ENCODE peak calls at places on chromosome 11, in four cellular contexts. N, X, O and B are unnamed samples.

GRCh38 chr11:82547163-82547560 is 186.5 kb downstream of the FAM181B start:
- DNase-seq in O (no peak), X (no peak), N (no peak), B (no peak)

GRCh38 chr11:132972565-132972964 is 559.7 kb downstream of the OPCML start:
- DNase-seq in X (no peak), O (no peak), N (no peak), B (no peak)

GRCh38 chr11:65355013-65355775 is 643 bp downstream of the TIGD3 start:
- DNase-seq in O (peak), N (no peak), X (no peak), B (no peak)

GRCh38 chr11:35579557-35580396 is 38.5 kb upstream of the FJX1 start:
- DNase-seq in N (peak), X (no peak), O (peak), B (peak)

GRCh38 chr11:96189351-96189750 is 153.6 kb downstream of the MAML2 start:
- DNase-seq in X (no peak), N (no peak), O (no peak), B (no peak)

GRCh38 chr11:17475666-17476316 is 854 bp downstream of the ABCC8 start:
- DNase-seq in O (no peak), N (no peak), X (no peak), B (no peak)

GRCh38 chr11:116984186-116984585 is 114.0 kb downstream of the SIK3 start:
- DNase-seq in O (no peak), X (no peak), N (peak), B (no peak)

GRCh38 chr11:120023120-120023519 is 114.8 kb downstream of the TRIM29 start:
- DNase-seq in O (no peak), X (no peak), N (no peak), B (no peak)

GRCh38 chr11:11706022-11706421 is 84.2 kb upstream of the GALNT18 start:
- DNase-seq in N (no peak), X (no peak), O (no peak), B (no peak)

GRCh38 chr11:132910016-132910760 is 622.1 kb downstream of the OPCML start:
- DNase-seq in X (no peak), O (no peak), N (no peak), B (no peak)

GRCh38 chr11:92892769-92893168 is 76.7 kb upstream of the MTNR1B start:
- DNase-seq in N (no peak), X (no peak), O (no peak), B (no peak)

GRCh38 chr11:101129203-101129943 is at the start of gene PGR:
- DNase-seq in X (no peak), N (no peak), O (peak), B (no peak)

GRCh38 chr11:111814106-111814505 is 47.9 kb upstream of the PPP2R1B start:
- DNase-seq in O (no peak), X (no peak), N (no peak), B (no peak)

GRCh38 chr11:38123673-38124072 is 1525.6 kb upstream of the RAG2 start:
- DNase-seq in N (no peak), O (no peak), X (no peak), B (no peak)

GRCh38 chr11:27553186-27553585 is 46.6 kb upstream of the LIN7C start:
- DNase-seq in O (no peak), X (no peak), N (no peak), B (no peak)

GRCh38 chr11:27557223-27557622 is 50.7 kb upstream of the LIN7C start:
- DNase-seq in X (no peak), O (no peak), N (peak), B (no peak)

GRCh38 chr11:27552356-27552755 is 45.8 kb upstream of the LIN7C start:
- DNase-seq in N (no peak), X (no peak), O (no peak), B (no peak)

GRCh38 chr11:27558401-27558800 is 51.8 kb upstream of the LIN7C start:
- DNase-seq in N (peak), X (no peak), O (no peak), B (no peak)

DNA sequence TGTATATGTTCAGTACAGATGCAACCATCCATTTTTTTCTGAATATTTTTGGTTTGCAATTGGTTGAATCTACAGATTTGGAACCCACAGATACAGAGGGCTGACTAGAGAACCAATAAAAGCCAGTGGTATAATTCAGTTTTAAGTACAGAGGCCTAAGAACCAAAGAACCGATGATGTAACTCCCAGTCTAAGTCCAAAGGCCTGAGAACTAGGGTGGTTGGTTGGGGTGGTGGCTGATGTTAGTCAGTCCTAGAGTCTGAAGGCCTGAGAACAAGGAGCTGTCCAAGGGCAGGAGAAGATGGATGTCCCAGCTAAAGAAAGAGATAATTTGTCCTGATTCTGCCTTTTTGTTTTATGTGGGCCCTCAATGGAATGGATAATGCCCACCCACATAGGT is 48.7 kb upstream of the LIN7C start:
- DNase-seq in O (no peak), X (no peak), N (no peak), B (no peak)
- TF ChIP-seq ELK1 in O (no peak), X (no peak), N (no peak), B (no peak)

DNA sequence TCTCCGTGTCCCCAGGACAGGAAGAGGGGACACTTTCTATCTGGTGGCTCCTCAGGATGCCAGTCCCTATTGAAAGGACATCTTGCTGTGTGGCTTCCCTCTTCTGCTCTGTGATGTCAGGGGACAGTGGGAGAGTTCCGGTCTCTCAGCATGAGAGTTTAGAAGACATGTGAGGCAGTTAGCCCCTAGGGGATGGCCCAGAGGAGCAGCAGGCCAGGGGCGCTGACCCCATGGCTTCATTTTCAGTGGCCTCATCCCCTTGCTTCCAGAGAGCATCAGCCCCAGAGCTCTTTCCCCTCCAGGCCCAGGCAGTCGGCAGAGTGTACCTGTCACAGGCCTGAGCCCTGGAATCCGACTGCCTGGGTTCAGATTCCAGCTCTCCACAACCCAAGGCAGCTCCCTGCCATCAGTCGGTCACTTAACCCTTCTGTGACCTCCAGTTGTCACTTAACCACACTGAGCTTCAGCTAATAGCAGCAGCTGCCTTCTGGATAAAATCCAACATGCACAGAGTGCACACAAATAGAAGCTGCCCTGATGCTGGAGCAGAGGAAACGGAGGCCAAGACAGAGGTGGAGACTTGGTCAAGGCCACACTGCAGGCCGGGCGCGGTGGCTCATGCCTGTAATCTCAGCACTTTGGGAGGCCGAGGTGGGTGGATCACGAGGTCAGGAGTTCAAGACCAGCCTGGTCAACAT is 14.1 kb upstream of the LRRC10B start:
- DNase-seq in X (no peak), N (no peak), O (no peak), B (no peak)
- H3K27ac ChIP-seq in X (no peak), N (no peak), O (no peak), B (no peak)

DNA sequence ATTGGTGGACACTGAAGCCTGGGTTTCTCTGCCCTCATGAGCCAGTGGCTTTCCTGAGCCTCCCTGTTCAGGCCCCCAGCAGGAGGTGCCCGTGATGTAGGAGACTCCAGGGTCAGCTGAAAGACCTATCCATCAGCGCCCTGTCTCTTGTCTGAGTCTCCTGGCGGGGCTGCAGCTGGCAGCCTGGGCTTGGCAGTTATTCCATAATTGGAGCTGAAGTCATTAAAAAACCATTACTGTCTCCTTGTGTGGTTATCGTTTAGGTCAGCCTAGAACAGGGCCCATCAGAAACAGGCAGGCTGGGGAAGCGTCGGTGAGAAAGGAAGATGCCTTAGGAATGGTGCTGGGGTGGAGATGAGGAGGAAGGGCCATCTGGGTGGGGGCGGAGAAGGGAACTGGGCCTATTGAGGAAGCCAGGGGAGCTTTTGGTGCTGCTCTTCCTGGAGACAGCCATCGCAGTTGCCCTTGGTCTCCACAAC is 5.0 kb downstream of the TUB start:
- DNase-seq in X (no peak), O (no peak), N (peak), B (no peak)
- TF ChIP-seq ELK1 in X (no peak), O (no peak), N (no peak), B (no peak)

DNA sequence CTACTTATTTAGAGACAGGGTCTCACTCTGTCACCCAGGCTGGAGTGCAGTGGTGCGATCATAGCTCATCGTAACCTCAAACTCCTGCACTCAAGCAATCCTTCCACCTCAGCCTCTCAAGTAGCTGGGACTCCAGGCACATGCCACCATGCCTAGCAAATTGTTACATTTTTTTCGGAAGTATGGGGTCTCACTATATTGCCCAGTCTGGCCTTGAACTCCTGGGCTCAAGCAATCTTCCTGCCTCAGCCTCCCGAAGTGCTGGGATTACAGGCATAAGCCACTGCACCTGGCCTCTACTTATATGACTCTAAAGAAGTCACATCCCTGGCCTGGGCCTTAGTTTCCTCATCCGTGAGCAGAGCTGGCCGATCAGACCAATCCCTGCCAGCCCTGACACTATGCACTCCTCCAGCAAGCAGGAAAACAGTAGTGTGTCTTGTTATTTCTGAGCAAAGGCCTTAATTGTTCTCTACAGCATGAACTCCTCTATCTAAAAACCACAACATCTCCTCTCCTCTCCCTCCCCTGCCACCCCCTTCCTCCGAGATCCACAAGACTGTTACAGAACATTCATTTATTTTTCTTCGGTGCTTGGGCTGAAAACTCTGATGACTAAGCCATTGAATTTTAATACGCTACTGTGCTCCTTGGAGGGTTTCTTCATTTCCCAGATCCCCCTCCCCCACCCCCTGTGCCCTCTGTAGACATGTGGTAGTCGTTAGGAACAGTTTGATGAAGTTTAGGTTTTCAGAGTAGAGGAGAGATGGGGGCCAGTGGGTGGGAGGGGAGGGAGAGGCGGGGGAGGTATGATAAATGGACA is 91.5 kb downstream of the ABTB2 start:
- DNase-seq in X (no peak), O (no peak), N (peak), B (no peak)
- H3K27ac ChIP-seq in X (no peak), O (no peak), N (peak), B (peak)

GRCh38 chr11:126838779-126839178 is 161.8 kb downstream of the KIRREL3 start:
- DNase-seq in N (no peak), X (no peak), O (no peak), B (no peak)

GRCh38 chr11:126837581-126837980 is 163.0 kb downstream of the KIRREL3 start:
- DNase-seq in X (no peak), O (no peak), N (no peak), B (no peak)

GRCh38 chr11:126840201-126840886 is 160.2 kb downstream of the KIRREL3 start:
- DNase-seq in X (no peak), O (no peak), N (peak), B (no peak)

GRCh38 chr11:126840975-126841374 is 159.6 kb downstream of the KIRREL3 start:
- DNase-seq in X (no peak), N (no peak), O (no peak), B (no peak)

DNA sequence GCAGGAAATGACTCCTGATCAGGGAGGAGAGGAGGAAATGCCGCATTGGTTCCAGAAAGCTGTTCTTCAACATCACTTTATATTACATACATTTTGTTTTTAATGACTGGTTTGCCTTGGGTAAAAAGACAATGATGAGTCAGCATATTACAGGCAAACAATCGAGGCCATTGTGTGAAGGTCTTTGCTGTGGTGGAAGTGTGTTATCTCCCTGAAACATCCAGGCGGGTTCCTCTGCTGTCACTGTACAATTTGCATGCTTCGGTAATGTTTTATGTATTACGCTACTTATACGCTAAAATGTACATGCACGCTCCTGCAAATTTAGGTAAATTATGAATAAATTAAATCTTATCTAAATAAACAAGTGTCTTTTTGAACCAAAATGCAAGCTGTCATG is 161.1 kb downstream of the KIRREL3 start:
- DNase-seq in X (no peak), O (peak), N (no peak), B (no peak)
- TF ChIP-seq ELK1 in X (no peak), O (no peak), N (no peak), B (no peak)

DNA sequence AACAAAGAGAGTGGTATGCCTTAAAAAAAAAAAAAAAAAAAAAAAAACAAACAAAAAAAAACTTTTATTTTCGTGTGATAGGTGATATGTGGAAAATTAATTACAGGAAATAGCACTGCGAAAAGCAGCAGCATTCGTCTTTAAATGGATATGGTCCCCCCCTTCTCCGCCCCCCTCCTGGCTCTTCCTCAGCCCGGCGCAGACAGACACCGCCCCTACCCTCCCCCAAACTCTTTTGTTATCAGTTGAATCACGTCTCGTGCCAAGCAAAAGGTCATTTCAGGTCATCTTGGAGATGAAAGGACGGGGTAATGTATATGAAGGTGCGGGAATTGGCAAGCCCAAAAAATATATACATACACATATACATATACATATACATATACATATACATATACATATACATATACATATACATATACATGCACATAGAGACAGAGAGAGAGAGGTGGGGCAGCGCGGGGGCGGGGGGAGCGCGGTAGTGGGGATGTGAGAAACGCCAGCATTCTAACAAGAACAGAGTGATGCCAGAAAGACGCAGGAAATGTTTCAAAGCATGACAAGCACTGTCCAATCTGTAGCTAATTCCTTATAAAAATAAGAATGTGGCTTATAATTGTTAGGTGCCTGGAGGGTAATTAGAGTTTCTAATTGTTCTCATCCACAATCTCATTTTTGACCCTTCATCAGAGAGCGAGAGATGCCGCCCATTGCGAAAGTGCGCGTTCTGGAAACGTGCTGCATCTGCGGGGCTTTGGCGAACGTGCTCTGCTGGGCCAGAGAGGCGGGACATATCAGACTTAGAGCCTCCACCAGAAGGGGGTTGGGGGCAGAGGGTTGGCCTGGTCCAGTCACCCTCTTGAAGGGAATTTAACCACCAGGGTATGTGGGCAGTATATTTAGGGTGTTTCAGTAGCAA is 214.5 kb upstream of the UBASH3B start:
- DNase-seq in X (no peak), O (no peak), N (no peak), B (no peak)
- H3K27ac ChIP-seq in X (no peak), O (no peak), N (peak), B (peak)

GRCh38 chr11:123856444-123856843 is 29.0 kb downstream of the TMEM225 start:
- DNase-seq in X (no peak), O (no peak), N (no peak), B (no peak)
- TF ChIP-seq ELK1 in X (no peak), O (no peak), N (no peak), B (no peak)